ENCODE peak calls at places on chromosomes 7 and 10, in ten cellular contexts. O is activated gamma-delta T cell treated with anti-CD3 and anti-CD28 coated beads, Interleukin-2, amount 50 U/mL, for 16 hours; S is NCI-H774; Q is H9; Z is Calu3; P is DMS79; B is Right ventricle myocardium superior; U is tibial nerve; C is CD4-positive, alpha-beta memory T cell; E is T-cell. A is an unnamed sample.

GRCh38 chr7:32905175-32905662 is 13.7 kb upstream of the KBTBD2 start:
- DNase-seq in O (peak), S (no peak), Q (peak), Z (peak), P (no peak), B (peak), U (peak), C (peak), E (peak), A (peak)

GRCh38 chr10:86868353-86868752 is 89.1 kb downstream of the MMRN2 start:
- DNase-seq in O (no peak), S (no peak), Q (peak), Z (no peak), P (no peak), B (no peak), U (no peak), C (no peak), E (no peak), A (peak)

GRCh38 chr10:122571892-122572291 is 11.3 kb downstream of the DMBT1 start:
- DNase-seq in O (no peak), S (no peak), Q (no peak), Z (no peak), P (no peak), B (no peak), U (no peak), C (no peak), E (no peak), A (no peak)

GRCh38 chr10:88793747-88794299 is 8.7 kb upstream of the LIPM start:
- DNase-seq in O (no peak), S (no peak), Q (no peak), Z (no peak), P (no peak), B (no peak), U (no peak), C (peak), E (no peak), A (no peak)

GRCh38 chr10:63120554-63120953 is 12.6 kb upstream of the NRBF2 start:
- DNase-seq in O (no peak), S (no peak), Q (no peak), Z (no peak), P (no peak), B (no peak), U (peak), C (no peak), E (no peak), A (no peak)

GRCh38 chr10:59708816-59709471 is 706 bp downstream of the SLC16A9 start:
- DNase-seq in O (no peak), S (no peak), Q (peak), Z (peak), P (no peak), B (peak), U (no peak), C (no peak), E (no peak), A (peak)

GRCh38 chr10:117419921-117420320 is 44.7 kb upstream of the PDZD8 start:
- DNase-seq in O (no peak), S (no peak), Q (no peak), Z (no peak), P (no peak), B (no peak), U (no peak), C (no peak), E (no peak), A (no peak)

GRCh38 chr7:137850586-137850985 is 3.8 kb upstream of the DGKI start:
- DNase-seq in O (no peak), S (no peak), Q (no peak), Z (no peak), P (no peak), B (no peak), U (no peak), C (no peak), E (no peak), A (no peak)

GRCh38 chr7:67738958-67739357 is 742.3 kb downstream of the TYW1 start:
- DNase-seq in O (no peak), S (no peak), Q (no peak), Z (no peak), P (no peak), B (no peak), U (peak), C (no peak), E (no peak), A (no peak)

GRCh38 chr7:69047166-69047760 is 551.0 kb upstream of the AUTS2 start:
- DNase-seq in O (no peak), S (no peak), Q (no peak), Z (no peak), P (no peak), B (no peak), U (no peak), C (no peak), E (no peak), A (no peak)

GRCh38 chr10:122019414-122019975 is 30.5 kb downstream of the TACC2 start:
- DNase-seq in O (no peak), S (no peak), Q (peak), Z (peak), P (peak), B (no peak), U (no peak), C (no peak), E (no peak), A (peak)

GRCh38 chr7:142319970-142320369 is 62.1 kb upstream of the PRSS58 start:
- DNase-seq in O (no peak), S (no peak), Q (peak), Z (peak), P (no peak), B (no peak), U (no peak), C (peak), E (peak), A (no peak)

GRCh38 chr7:47424523-47424922 is 157.4 kb downstream of the TNS3 start:
- DNase-seq in O (no peak), S (no peak), Q (no peak), Z (no peak), P (no peak), B (no peak), U (no peak), C (no peak), E (no peak), A (no peak)

GRCh38 chr10:80538481-80539185 is 931 bp downstream of the SH2D4B start:
- DNase-seq in O (no peak), S (no peak), Q (no peak), Z (no peak), P (no peak), B (no peak), U (no peak), C (no peak), E (no peak), A (peak)

GRCh38 chr7:1692500-1693418 is 22.7 kb downstream of the ELFN1 start:
- DNase-seq in O (no peak), S (no peak), Q (peak), Z (no peak), P (no peak), B (peak), U (no peak), C (no peak), E (no peak), A (peak)

GRCh38 chr10:112875474-112876267 is 74.4 kb upstream of the TCF7L2 start:
- DNase-seq in O (no peak), S (no peak), Q (no peak), Z (peak), P (no peak), B (no peak), U (no peak), C (no peak), E (no peak), A (no peak)

GRCh38 chr7:75719626-75720025 is 19.1 kb downstream of the HIP1 start:
- DNase-seq in O (no peak), S (no peak), Q (no peak), Z (no peak), P (no peak), B (no peak), U (no peak), C (no peak), E (no peak), A (no peak)

GRCh38 chr7:134528749-134529148 is 1.4 kb downstream of the AKR1B10 start:
- DNase-seq in O (no peak), S (no peak), Q (no peak), Z (no peak), P (no peak), B (no peak), U (no peak), C (no peak), E (no peak), A (no peak)

GRCh38 chr10:10872035-10872673 is 145.5 kb upstream of the CELF2 start:
- DNase-seq in O (no peak), S (no peak), Q (no peak), Z (no peak), P (no peak), B (no peak), U (peak), C (no peak), E (no peak), A (no peak)

GRCh38 chr10:109277456-109277855 is 645.9 kb downstream of the XPNPEP1 start:
- DNase-seq in O (no peak), S (no peak), Q (no peak), Z (no peak), P (no peak), B (no peak), U (no peak), C (no peak), E (no peak), A (no peak)

GRCh38 chr10:97416565-97416964 is 9.4 kb upstream of the PGAM1 start:
- DNase-seq in O (no peak), S (no peak), Q (no peak), Z (no peak), P (no peak), B (no peak), U (no peak), C (no peak), E (no peak), A (no peak)

GRCh38 chr10:24360286-24361127 is 151.6 kb downstream of the KIAA1217 start:
- DNase-seq in O (no peak), S (peak), Q (peak), Z (peak), P (no peak), B (peak), U (peak), C (no peak), E (no peak), A (peak)

GRCh38 chr10:37314350-37314749 is 189.0 kb downstream of the ANKRD30A start:
- DNase-seq in O (no peak), S (no peak), Q (no peak), Z (no peak), P (no peak), B (no peak), U (no peak), C (no peak), E (no peak), A (no peak)

GRCh38 chr10:99708428-99709010 is 23.4 kb downstream of the COX15 start:
- DNase-seq in O (no peak), S (no peak), Q (no peak), Z (no peak), P (no peak), B (no peak), U (no peak), C (no peak), E (no peak), A (no peak)

GRCh38 chr7:12322287-12322902 is 81.3 kb downstream of the VWDE start:
- DNase-seq in O (no peak), S (no peak), Q (no peak), Z (peak), P (no peak), B (no peak), U (no peak), C (peak), E (no peak), A (no peak)